ENCODE peak calls at places on chromosomes 16 and 17, in ten cellular contexts. E, D, I, Y, M, H, X, A, F and S are unnamed samples.

GRCh38 chr17:50899005-50899460 is 32.9 kb upstream of the TOB1 start:
- DNase-seq in M (no peak), F (no peak), A (no peak), D (no peak), I (no peak), Y (no peak), X (no peak), E (no peak), H (no peak), S (no peak)

GRCh38 chr16:21950782-21951521 is 2.2 kb upstream of the UQCRC2 start:
- DNase-seq in D (no peak), Y (no peak), F (peak), M (peak), E (no peak), X (no peak), A (no peak), I (no peak), H (peak), S (no peak)

GRCh38 chr16:86708431-86708830 is 130.1 kb downstream of the FOXL1 start:
- DNase-seq in E (no peak), I (no peak), X (no peak), F (no peak), A (no peak), M (no peak), D (no peak), Y (peak), H (peak), S (no peak)

GRCh38 chr17:10750210-10750609 is 20.4 kb upstream of the TMEM220 start:
- DNase-seq in Y (no peak), H (no peak), X (no peak), E (no peak), A (no peak), I (no peak), M (no peak), D (no peak), F (no peak), S (no peak)

GRCh38 chr16:14634389-14634725 is 1.6 kb downstream of the BFAR start:
- DNase-seq in E (no peak), F (no peak), Y (no peak), X (no peak), I (no peak), M (no peak), H (no peak), D (no peak), A (no peak), S (no peak)

GRCh38 chr17:75847595-75848522 is 3.7 kb upstream of the UNC13D start:
- DNase-seq in X (no peak), E (no peak), M (no peak), D (no peak), A (no peak), F (no peak), I (no peak), Y (peak), H (no peak), S (no peak)

GRCh38 chr16:86794216-86794864 is 216.0 kb downstream of the FOXL1 start:
- DNase-seq in I (no peak), A (no peak), F (no peak), E (no peak), D (no peak), M (no peak), Y (peak), H (no peak), X (no peak), S (no peak)

GRCh38 chr16:78773316-78773715 is 673.9 kb downstream of the WWOX start:
- DNase-seq in E (no peak), X (no peak), F (no peak), H (no peak), Y (no peak), D (peak), A (no peak), I (no peak), M (no peak), S (no peak)

GRCh38 chr16:84898447-84898846 is 78.7 kb downstream of the CRISPLD2 start:
- DNase-seq in A (no peak), F (no peak), D (no peak), E (no peak), M (no peak), Y (no peak), I (no peak), H (peak), X (no peak), S (no peak)

GRCh38 chr16:50309156-50309526 is 42.8 kb downstream of the ADCY7 start:
- DNase-seq in X (no peak), D (no peak), I (no peak), Y (no peak), M (no peak), E (no peak), A (no peak), F (no peak), H (no peak), S (no peak)